ENCODE peak calls at places on chromosomes 2 and 18, in four cellular contexts. H, R, Y and F are unnamed samples.

GRCh38 chr2:150911766-150912280 is 349.8 kb downstream of the RBM43 start:
- DNase-seq in H (peak), R (no peak), Y (no peak), F (peak)

GRCh38 chr18:77858331-77858730 is 608.7 kb downstream of the GALR1 start:
- DNase-seq in H (no peak), R (no peak), Y (peak), F (no peak)

GRCh38 chr2:33011941-33012340 is 65.2 kb downstream of the LTBP1 start:
- DNase-seq in H (no peak), R (no peak), Y (no peak), F (no peak)

GRCh38 chr2:38509322-38509946 is 93.3 kb downstream of the HNRNPLL start:
- DNase-seq in H (no peak), R (no peak), Y (peak), F (no peak)

GRCh38 chr18:55587341-55588000 is 521 bp downstream of the TCF4 start:
- DNase-seq in H (no peak), R (no peak), Y (peak), F (no peak)

GRCh38 chr2:148021059-148021985 is at the start of gene MBD5:
- DNase-seq in H (peak), R (peak), Y (no peak), F (peak)

GRCh38 chr2:719191-719590 is 42.0 kb upstream of the TMEM18 start:
- DNase-seq in H (no peak), R (no peak), Y (no peak), F (no peak)

GRCh38 chr2:69704446-69704845 is 37.5 kb upstream of the ANXA4 start:
- DNase-seq in H (no peak), R (no peak), Y (no peak), F (no peak)

GRCh38 chr2:212842544-212843185 is 304.1 kb upstream of the ERBB4 start:
- DNase-seq in H (no peak), R (no peak), Y (no peak), F (no peak)

GRCh38 chr2:44934962-44935853 is 6.3 kb upstream of the SIX3 start:
- DNase-seq in H (peak), R (no peak), Y (no peak), F (no peak)

GRCh38 chr2:37506407-37507068 is 162.1 kb downstream of the QPCT start:
- DNase-seq in H (no peak), R (no peak), Y (no peak), F (no peak)

GRCh38 chr2:200469708-200470600 is 39.9 kb downstream of the KCTD18 start:
- DNase-seq in H (no peak), R (no peak), Y (no peak), F (no peak)

GRCh38 chr2:188931361-188931760 is 42.8 kb upstream of the COL3A1 start:
- DNase-seq in H (no peak), R (no peak), Y (no peak), F (no peak)

GRCh38 chr18:5451130-5451529 is 92.7 kb downstream of the EPB41L3 start:
- DNase-seq in H (no peak), R (no peak), Y (no peak), F (no peak)

GRCh38 chr2:239595711-239596110 is 194.9 kb upstream of the HDAC4 start:
- DNase-seq in H (peak), R (no peak), Y (no peak), F (no peak)

GRCh38 chr2:920999-921398 is 29.6 kb upstream of the SNTG2 start:
- DNase-seq in H (no peak), R (no peak), Y (no peak), F (no peak)

GRCh38 chr2:223626713-223627112 is 24.6 kb upstream of the SCG2 start:
- DNase-seq in H (no peak), R (no peak), Y (no peak), F (no peak)

GRCh38 chr2:44793322-44793870 is 148.1 kb upstream of the SIX3 start:
- DNase-seq in H (no peak), R (no peak), Y (no peak), F (no peak)

GRCh38 chr2:100983201-100983600 is 18.9 kb upstream of the RPL31 start:
- DNase-seq in H (no peak), R (no peak), Y (no peak), F (no peak)